ENCODE peak calls at places on chromosome 10, in six cellular contexts. F, B, Y, J, S and T are unnamed samples. For H3K4me1, the result is how much of the 10 kb centered on the place peaks cover.

GRCh38 chr10:102326031-102326430 is 69.5 kb upstream of the NFKB2 start:
- DNase-seq in F (no peak), B (no peak), Y (no peak), J (no peak), S (no peak), T (no peak)

GRCh38 chr10:29949411-29950011 is 109.9 kb downstream of the JCAD start:
- DNase-seq in F (no peak), B (peak), Y (no peak), J (no peak), S (no peak), T (no peak)

GRCh38 chr10:93393231-93393630 is 88.9 kb downstream of the MYOF start:
- DNase-seq in F (no peak), B (no peak), Y (no peak), J (no peak), S (no peak), T (no peak)

GRCh38 chr10:71975891-71976725 is 11.9 kb downstream of the CHST3 start:
- DNase-seq in F (no peak), B (peak), Y (no peak), J (peak), S (no peak), T (no peak)

GRCh38 chr10:113979378-113979777 is 64.3 kb upstream of the ADRB1 start:
- DNase-seq in F (no peak), B (no peak), Y (no peak), J (no peak), S (no peak), T (no peak)

GRCh38 chr10:73915206-73915851 is 4.4 kb downstream of the PLAU start:
- DNase-seq in F (no peak), B (peak), Y (no peak), J (no peak), S (no peak), T (no peak)

GRCh38 chr10:6062101-6062771 is at the start of gene IL2RA:
- DNase-seq in F (no peak), B (no peak), Y (peak), J (no peak), S (peak), T (no peak)

GRCh38 chr10:82211331-82211730 is 336.3 kb downstream of the NRG3 start:
- DNase-seq in F (no peak), B (no peak), Y (no peak), J (no peak), S (no peak), T (no peak)

GRCh38 chr10:8331896-8332729 is 277.6 kb downstream of the GATA3 start:
- DNase-seq in F (peak), B (peak), Y (peak), J (peak), S (peak), T (peak)

GRCh38 chr10:58641095-58641531 is 128.4 kb downstream of the BICC1 start:
- DNase-seq in F (peak), B (peak), Y (no peak), J (no peak), S (no peak), T (peak)

GRCh38 chr10:110649652-110650264 is 5.6 kb downstream of the RBM20 start:
- DNase-seq in F (no peak), B (no peak), Y (no peak), J (no peak), S (no peak), T (no peak)

GRCh38 chr10:71161429-71161828 is 50.9 kb upstream of the UNC5B start:
- DNase-seq in F (no peak), B (peak), Y (no peak), J (no peak), S (no peak), T (no peak)

GRCh38 chr10:84076047-84076388 is 63.3 kb upstream of the GHITM start:
- DNase-seq in F (no peak), B (peak), Y (no peak), J (no peak), S (no peak), T (no peak)

GRCh38 chr10:126147866-126148578 is 240.3 kb downstream of the ADAM12 start:
- DNase-seq in F (no peak), B (peak), Y (no peak), J (no peak), S (no peak), T (peak)

GRCh38 chr10:14748471-14748870 is 26.2 kb downstream of the FAM107B start:
- DNase-seq in F (peak), B (no peak), Y (no peak), J (no peak), S (no peak), T (no peak)

GRCh38 chr10:119497243-119497642 is 45.3 kb downstream of the RGS10 start:
- DNase-seq in F (no peak), B (no peak), Y (no peak), J (no peak), S (no peak), T (no peak)

GRCh38 chr10:99926925-99927718 is 82.6 kb downstream of the DNMBP start:
- DNase-seq in F (no peak), B (no peak), Y (no peak), J (peak), S (no peak), T (no peak)

GRCh38 chr10:131277278-131277677 is 34.2 kb downstream of the TCERG1L start:
- DNase-seq in F (no peak), B (no peak), Y (no peak), J (no peak), S (no peak), T (no peak)

GRCh38 chr10:14740684-14741247 is 33.9 kb downstream of the FAM107B start:
- DNase-seq in F (no peak), B (no peak), Y (no peak), J (no peak), S (no peak), T (no peak)

GRCh38 chr10:71770789-71771188 is 2.5 kb downstream of the VSIR start:
- DNase-seq in F (no peak), B (no peak), Y (no peak), J (peak), S (no peak), T (no peak)

GRCh38 chr10:48882881-48883280 is 56.8 kb downstream of the LRRC18 start:
- DNase-seq in F (no peak), B (no peak), Y (no peak), J (no peak), S (no peak), T (no peak)

GRCh38 chr10:23190872-23191763 is 994 bp upstream of the PTF1A start:
- DNase-seq in F (no peak), B (no peak), Y (no peak), J (peak), S (no peak), T (no peak)

GRCh38 chr10:71333154-71333887 is 14.3 kb downstream of the SLC29A3 start:
- DNase-seq in F (no peak), B (peak), Y (no peak), J (no peak), S (no peak), T (no peak)

GRCh38 chr10:15384154-15384553 is 13.1 kb upstream of the FAM171A1 start:
- DNase-seq in F (no peak), B (peak), Y (no peak), J (no peak), S (no peak), T (no peak)

GRCh38 chr10:27150261-27150660 is 3.9 kb downstream of the YME1L1 start:
- DNase-seq in F (no peak), B (no peak), Y (no peak), J (no peak), S (no peak), T (no peak)

GRCh38 chr10:64385355-64385754 is 864.2 kb downstream of the REEP3 start:
- DNase-seq in F (no peak), B (no peak), Y (no peak), J (no peak), S (no peak), T (no peak)

GRCh38 chr10:24231200-24231599 is 22.3 kb downstream of the KIAA1217 start:
- DNase-seq in F (no peak), B (no peak), Y (no peak), J (no peak), S (no peak), T (no peak)

GRCh38 chr10:131615150-131615549 is 285.7 kb upstream of the PPP2R2D start:
- DNase-seq in F (no peak), B (no peak), Y (no peak), J (no peak), S (no peak), T (no peak)

GRCh38 chr10:106511917-106512316 is 652.6 kb downstream of the SORCS1 start:
- DNase-seq in F (no peak), B (no peak), Y (no peak), J (no peak), S (no peak), T (no peak)

GRCh38 chr10:35056686-35057085 is 33.5 kb downstream of the CUL2 start:
- DNase-seq in F (no peak), B (no peak), Y (no peak), J (no peak), S (no peak), T (no peak)

DNA sequence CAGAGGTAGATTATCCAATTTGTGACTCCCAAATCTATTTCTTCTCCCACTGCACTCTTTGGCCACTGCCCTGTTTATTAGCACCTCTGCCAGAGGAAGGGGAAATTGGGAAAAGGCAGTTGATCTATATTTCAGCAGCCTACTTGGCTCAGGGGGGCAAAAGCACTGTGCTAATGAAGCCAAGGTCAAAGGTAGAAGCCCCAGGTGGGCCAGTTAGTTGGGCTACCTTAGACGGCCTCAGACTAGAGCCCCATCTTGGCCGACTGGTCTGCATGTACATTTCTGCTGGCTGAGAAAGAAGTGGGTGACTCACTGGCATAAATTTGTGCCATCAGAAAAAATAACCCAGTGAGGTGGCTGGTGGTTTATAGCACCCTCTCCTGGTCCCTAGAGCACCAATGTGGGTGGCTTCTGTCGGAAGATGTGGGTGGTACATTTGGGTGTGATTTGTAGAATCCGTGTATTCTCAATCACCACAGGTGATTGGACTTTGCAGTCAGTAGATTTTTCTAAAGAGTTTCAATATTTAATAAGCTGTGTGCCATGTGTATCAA is 293.3 kb upstream of the MKI67 start:
- DNase-seq in F (no peak), B (no peak), Y (no peak), J (no peak), S (no peak), T (no peak)
- H3K4me1 ChIP-seq in F (under half), B (under half), Y (under half), J (under half), S (under half), T (under half)

GRCh38 chr10:77291596-77292505 is 345.8 kb downstream of the KCNMA1 start:
- DNase-seq in F (peak), B (peak), Y (no peak), J (no peak), S (no peak), T (no peak)
- H3K4me1 ChIP-seq in F (half or more), B (under half), Y (under half), J (under half), S (under half), T (under half)

GRCh38 chr10:32329061-32329460 is 17.9 kb downstream of the EPC1 start:
- DNase-seq in F (no peak), B (no peak), Y (no peak), J (no peak), S (no peak), T (no peak)

GRCh38 chr10:32326680-32327363 is 20.1 kb downstream of the EPC1 start:
- DNase-seq in F (no peak), B (peak), Y (no peak), J (no peak), S (no peak), T (no peak)

GRCh38 chr10:32328499-32328898 is 18.5 kb downstream of the EPC1 start:
- DNase-seq in F (no peak), B (no peak), Y (no peak), J (no peak), S (peak), T (no peak)

GRCh38 chr10:32326119-32326518 is 20.8 kb downstream of the EPC1 start:
- DNase-seq in F (no peak), B (no peak), Y (no peak), J (no peak), S (no peak), T (no peak)

GRCh38 chr10:32327364-32327691 is 19.6 kb downstream of the EPC1 start:
- DNase-seq in F (no peak), B (no peak), Y (no peak), J (no peak), S (no peak), T (no peak)
- H3K4me1 ChIP-seq in F (under half), B (under half), Y (half or more), J (under half), S (half or more), T (under half)

GRCh38 chr10:60147576-60148265 is 241.4 kb upstream of the CCDC6 start:
- DNase-seq in F (no peak), B (no peak), Y (no peak), J (no peak), S (no peak), T (no peak)
- H3K4me1 ChIP-seq in F (under half), B (under half), Y (under half), J (under half), S (under half), T (under half)

GRCh38 chr10:124010563-124011131 is 82.8 kb downstream of the CHST15 start:
- DNase-seq in F (peak), B (no peak), Y (no peak), J (peak), S (no peak), T (no peak)
- H3K4me1 ChIP-seq in F (under half), B (under half), Y (under half), J (under half), S (under half), T (under half)

GRCh38 chr10:112956631-112957350 is 6.7 kb downstream of the TCF7L2 start:
- DNase-seq in F (no peak), B (no peak), Y (no peak), J (no peak), S (no peak), T (peak)
- H3K4me1 ChIP-seq in F (half or more), B (half or more), Y (under half), J (under half), S (under half), T (under half)

GRCh38 chr10:615583-616152 is 73.8 kb downstream of the DIP2C start:
- DNase-seq in F (no peak), B (peak), Y (no peak), J (no peak), S (no peak), T (no peak)
- H3K4me1 ChIP-seq in F (under half), B (under half), Y (under half), J (under half), S (under half), T (under half)

GRCh38 chr10:123205041-123205440 is 50.8 kb downstream of the BUB3 start:
- DNase-seq in F (no peak), B (no peak), Y (no peak), J (no peak), S (no peak), T (no peak)

GRCh38 chr10:123202526-123202925 is 48.3 kb downstream of the BUB3 start:
- DNase-seq in F (no peak), B (no peak), Y (no peak), J (no peak), S (no peak), T (no peak)

GRCh38 chr10:123203393-123204126 is 49.4 kb downstream of the BUB3 start:
- DNase-seq in F (no peak), B (no peak), Y (no peak), J (no peak), S (no peak), T (no peak)

GRCh38 chr10:123200510-123200909 is 46.3 kb downstream of the BUB3 start:
- DNase-seq in F (no peak), B (no peak), Y (no peak), J (no peak), S (no peak), T (no peak)

DNA sequence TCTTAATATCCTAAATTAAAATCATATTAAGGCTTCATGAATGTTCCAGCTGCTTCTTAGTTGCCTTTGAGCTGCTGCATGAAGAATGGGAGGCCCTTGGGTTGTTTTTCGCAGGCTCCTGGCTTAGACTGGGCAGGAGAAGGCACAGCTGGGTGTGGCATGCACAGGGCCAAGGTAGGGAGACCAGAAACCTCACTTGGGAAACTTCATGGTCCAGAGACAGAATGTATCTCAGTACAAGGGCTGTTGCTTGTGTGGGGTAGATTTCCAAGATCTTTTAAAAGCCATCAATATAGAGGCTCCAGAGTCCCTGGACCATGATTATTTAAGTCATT is 49.9 kb downstream of the BUB3 start:
- DNase-seq in F (no peak), B (no peak), Y (no peak), J (no peak), S (no peak), T (no peak)
- H3K4me1 ChIP-seq in F (under half), B (under half), Y (under half), J (under half), S (under half), T (under half)

GRCh38 chr10:77416327-77417135 is 221.1 kb downstream of the KCNMA1 start:
- DNase-seq in F (peak), B (peak), Y (no peak), J (no peak), S (no peak), T (no peak)

GRCh38 chr10:77417806-77418205 is 219.8 kb downstream of the KCNMA1 start:
- DNase-seq in F (no peak), B (no peak), Y (no peak), J (no peak), S (no peak), T (no peak)

GRCh38 chr10:77419056-77419455 is 218.6 kb downstream of the KCNMA1 start:
- DNase-seq in F (no peak), B (no peak), Y (no peak), J (no peak), S (no peak), T (no peak)

GRCh38 chr10:77417359-77417758 is 220.2 kb downstream of the KCNMA1 start:
- DNase-seq in F (no peak), B (no peak), Y (no peak), J (no peak), S (no peak), T (no peak)

DNA sequence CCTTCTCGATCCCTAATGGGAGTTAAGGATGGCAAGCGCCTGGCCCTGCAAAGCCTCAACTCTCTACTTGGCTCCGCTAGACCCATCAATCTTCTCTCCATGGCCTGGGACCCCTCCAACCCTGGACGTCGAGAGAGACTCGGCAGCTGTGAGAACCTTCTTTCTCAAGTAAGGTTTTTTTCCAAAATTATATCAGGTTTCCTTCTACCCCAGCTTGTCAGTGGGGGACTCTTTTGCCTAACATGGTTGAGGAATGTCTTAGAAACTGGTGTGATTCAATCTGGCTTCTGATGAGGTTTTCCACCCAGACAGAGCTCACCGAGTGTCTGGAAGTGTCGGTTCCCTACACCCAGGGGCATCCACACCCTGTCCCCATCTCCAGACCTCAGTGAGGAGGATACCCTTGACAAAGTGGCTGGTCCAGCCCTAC is 219.4 kb downstream of the KCNMA1 start:
- DNase-seq in F (no peak), B (no peak), Y (no peak), J (no peak), S (no peak), T (no peak)
- H3K4me1 ChIP-seq in F (half or more), B (under half), Y (under half), J (under half), S (under half), T (under half)

DNA sequence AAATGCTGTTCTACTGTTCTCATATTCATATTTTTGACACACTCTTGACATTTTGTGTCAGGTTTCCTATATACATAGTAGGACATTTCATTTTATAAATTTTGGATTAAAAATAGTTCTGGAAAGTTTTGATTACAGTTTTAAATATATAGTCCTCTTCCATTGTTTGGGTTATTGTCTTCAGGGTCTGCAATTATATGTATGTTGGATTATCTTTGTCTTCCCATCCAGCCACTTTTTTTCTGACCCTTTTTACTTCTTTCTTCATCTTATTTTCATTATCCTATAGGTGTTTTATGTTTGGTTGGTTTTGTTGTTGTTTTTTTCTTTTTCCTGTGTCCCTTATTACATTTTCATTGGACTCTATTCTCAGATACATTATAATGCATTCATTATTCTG is 71.1 kb upstream of the CCDC6 start:
- DNase-seq in F (no peak), B (no peak), Y (no peak), J (no peak), S (no peak), T (no peak)
- H3K4me1 ChIP-seq in F (under half), B (under half), Y (under half), J (under half), S (under half), T (under half)